ENCODE peak calls at places on chromosomes 7 and 10, in eight cellular contexts. One of them, this sample, is unnamed.

GRCh38 chr10:34179280-34179679 is 635.8 kb downstream of the PARD3 start:
- DNase-seq in HCT116: no peak
- DNase-seq in astrocyte: no peak
- DNase-seq in NT2/D1: no peak
- DNase-seq in thoracic aorta: no peak
- DNase-seq in kidney epithelial cell: no peak
- DNase-seq in WERI-Rb-1: no peak
- DNase-seq in CD8-positive, alpha-beta memory T cell: no peak
- DNase-seq in this sample: no peak

GRCh38 chr10:132689721-132690360 is 96.1 kb downstream of the NKX6-2 start:
- DNase-seq in CD8-positive, alpha-beta memory T cell: no peak
- DNase-seq in astrocyte: no peak
- DNase-seq in thoracic aorta: no peak
- DNase-seq in HCT116: no peak
- DNase-seq in WERI-Rb-1: no peak
- DNase-seq in NT2/D1: no peak
- DNase-seq in kidney epithelial cell: no peak
- DNase-seq in this sample: peak; percentile 58

GRCh38 chr10:36187382-36188042 is 545.4 kb upstream of the FZD8 start:
- DNase-seq in HCT116: no peak
- DNase-seq in astrocyte: no peak
- DNase-seq in CD8-positive, alpha-beta memory T cell: no peak
- DNase-seq in kidney epithelial cell: no peak
- DNase-seq in WERI-Rb-1: no peak
- DNase-seq in thoracic aorta: no peak
- DNase-seq in NT2/D1: no peak
- DNase-seq in this sample: peak; percentile 5

GRCh38 chr7:45255187-45255586 is 97.6 kb downstream of the RAMP3 start:
- DNase-seq in thoracic aorta: no peak
- DNase-seq in NT2/D1: no peak
- DNase-seq in kidney epithelial cell: no peak
- DNase-seq in WERI-Rb-1: no peak
- DNase-seq in astrocyte: no peak
- DNase-seq in CD8-positive, alpha-beta memory T cell: no peak
- DNase-seq in HCT116: no peak
- DNase-seq in this sample: no peak

GRCh38 chr7:135414850-135415439 is 95.0 kb downstream of the CNOT4 start:
- DNase-seq in CD8-positive, alpha-beta memory T cell: no peak
- DNase-seq in NT2/D1: peak; percentile 59
- DNase-seq in thoracic aorta: no peak
- DNase-seq in astrocyte: peak; percentile 29
- DNase-seq in kidney epithelial cell: peak; percentile 38
- DNase-seq in HCT116: peak; percentile 65
- DNase-seq in WERI-Rb-1: peak; percentile 56
- DNase-seq in this sample: peak; percentile 12

GRCh38 chr7:74292757-74293576 is 3.8 kb downstream of the CLIP2 start:
- DNase-seq in thoracic aorta: no peak
- DNase-seq in HCT116: peak; percentile 63
- DNase-seq in kidney epithelial cell: no peak
- DNase-seq in astrocyte: no peak
- DNase-seq in WERI-Rb-1: no peak
- DNase-seq in CD8-positive, alpha-beta memory T cell: no peak
- DNase-seq in NT2/D1: no peak
- DNase-seq in this sample: peak; percentile 45

GRCh38 chr7:139532636-139533035 is 9.2 kb downstream of the CLEC2L start:
- DNase-seq in NT2/D1: no peak
- DNase-seq in thoracic aorta: no peak
- DNase-seq in WERI-Rb-1: no peak
- DNase-seq in kidney epithelial cell: no peak
- DNase-seq in astrocyte: no peak
- DNase-seq in HCT116: no peak
- DNase-seq in CD8-positive, alpha-beta memory T cell: no peak
- DNase-seq in this sample: no peak

GRCh38 chr10:71657604-71658348 is 61.8 kb downstream of the C10orf105 start:
- DNase-seq in NT2/D1: peak; percentile 82
- DNase-seq in HCT116: no peak
- DNase-seq in kidney epithelial cell: no peak
- DNase-seq in CD8-positive, alpha-beta memory T cell: no peak
- DNase-seq in WERI-Rb-1: peak; percentile 31
- DNase-seq in astrocyte: no peak
- DNase-seq in thoracic aorta: no peak
- DNase-seq in this sample: peak; percentile 92

GRCh38 chr7:102450242-102450641 is 14.4 kb downstream of the ALKBH4 start:
- DNase-seq in astrocyte: no peak
- DNase-seq in WERI-Rb-1: peak; percentile 40
- DNase-seq in kidney epithelial cell: no peak
- DNase-seq in CD8-positive, alpha-beta memory T cell: peak; percentile 25
- DNase-seq in HCT116: no peak
- DNase-seq in NT2/D1: no peak
- DNase-seq in thoracic aorta: no peak
- DNase-seq in this sample: no peak

GRCh38 chr10:99368646-99369045 is 39.5 kb downstream of the CNNM1 start:
- DNase-seq in thoracic aorta: no peak
- DNase-seq in astrocyte: peak; percentile 50
- DNase-seq in WERI-Rb-1: no peak
- DNase-seq in HCT116: no peak
- DNase-seq in kidney epithelial cell: no peak
- DNase-seq in NT2/D1: no peak
- DNase-seq in CD8-positive, alpha-beta memory T cell: no peak
- DNase-seq in this sample: no peak

GRCh38 chr10:99370993-99371392 is 41.8 kb downstream of the CNNM1 start:
- DNase-seq in WERI-Rb-1: peak; percentile 19
- DNase-seq in CD8-positive, alpha-beta memory T cell: no peak
- DNase-seq in HCT116: peak; percentile 42
- DNase-seq in astrocyte: peak; percentile 7
- DNase-seq in thoracic aorta: no peak
- DNase-seq in NT2/D1: no peak
- DNase-seq in kidney epithelial cell: no peak
- DNase-seq in this sample: no peak

GRCh38 chr10:99366666-99367065 is 37.5 kb downstream of the CNNM1 start:
- DNase-seq in astrocyte: no peak
- DNase-seq in kidney epithelial cell: no peak
- DNase-seq in WERI-Rb-1: no peak
- DNase-seq in CD8-positive, alpha-beta memory T cell: no peak
- DNase-seq in HCT116: no peak
- DNase-seq in NT2/D1: no peak
- DNase-seq in thoracic aorta: no peak
- DNase-seq in this sample: no peak

GRCh38 chr10:99369551-99369950 is 40.4 kb downstream of the CNNM1 start:
- DNase-seq in kidney epithelial cell: no peak
- DNase-seq in NT2/D1: no peak
- DNase-seq in HCT116: no peak
- DNase-seq in CD8-positive, alpha-beta memory T cell: no peak
- DNase-seq in WERI-Rb-1: no peak
- DNase-seq in thoracic aorta: no peak
- DNase-seq in astrocyte: peak; percentile 22
- DNase-seq in this sample: no peak

DNA sequence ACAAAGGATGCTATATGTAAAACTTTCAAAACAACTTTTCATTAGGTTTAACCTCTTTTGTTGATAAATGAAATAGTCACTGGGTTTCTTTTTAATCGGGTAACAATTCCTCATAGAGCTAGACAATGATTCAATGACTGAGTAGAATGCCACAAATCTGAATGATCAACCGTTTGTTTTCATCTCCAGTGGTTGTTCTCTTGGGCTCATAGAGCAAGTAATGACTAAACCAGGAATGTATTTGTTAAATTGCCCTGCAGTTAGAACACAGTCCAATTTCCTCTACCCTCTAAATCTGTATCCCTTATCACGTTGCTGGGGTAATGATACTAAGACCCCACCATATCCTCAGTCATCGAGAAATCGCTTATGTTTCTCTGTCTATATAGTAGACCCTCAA is 40.0 kb downstream of the CNNM1 start:
- DNase-seq in thoracic aorta: no peak
- DNase-seq in astrocyte: peak; percentile 11
- DNase-seq in NT2/D1: no peak
- DNase-seq in kidney epithelial cell: no peak
- DNase-seq in CD8-positive, alpha-beta memory T cell: no peak
- DNase-seq in HCT116: no peak
- DNase-seq in WERI-Rb-1: no peak
- DNase-seq in this sample: no peak
- H3K27me3 ChIP-seq in thoracic aorta: no peaks in the 10 kb centered on the region
- H3K27me3 ChIP-seq in astrocyte: peaks cover 2% of the 10 kb centered on the region
- H3K27me3 ChIP-seq in NT2/D1: no peaks in the 10 kb centered on the region
- H3K27me3 ChIP-seq in kidney epithelial cell: no peaks in the 10 kb centered on the region
- H3K27me3 ChIP-seq in CD8-positive, alpha-beta memory T cell: no peaks in the 10 kb centered on the region
- H3K27me3 ChIP-seq in HCT116: peaks cover 84% of the 10 kb centered on the region
- H3K27me3 ChIP-seq in WERI-Rb-1: no peaks in the 10 kb centered on the region
- H3K27me3 ChIP-seq in this sample: no peaks in the 10 kb centered on the region

DNA sequence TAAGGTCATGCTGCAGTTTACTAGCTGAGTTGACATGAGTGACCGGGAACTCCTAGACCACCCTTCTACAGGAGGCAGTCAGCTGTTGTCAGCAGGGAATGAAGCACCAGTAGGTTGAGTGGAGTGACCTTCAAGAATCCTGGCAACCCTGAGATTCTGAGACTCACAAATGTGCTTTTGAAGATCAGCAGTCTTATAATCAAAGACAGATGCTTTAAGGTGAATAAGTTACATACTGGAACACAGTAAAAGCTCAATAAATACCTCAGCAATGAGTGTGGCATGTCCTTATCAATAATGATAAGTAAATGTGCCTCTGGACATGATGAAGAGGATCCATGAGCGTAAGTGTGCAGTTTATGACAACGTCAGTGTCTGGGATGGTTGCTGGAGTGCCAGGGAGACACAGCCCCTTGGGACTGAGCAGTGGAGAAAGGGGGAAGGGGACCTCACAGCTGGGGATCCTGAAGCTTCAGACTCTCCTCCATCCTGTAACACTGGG is 11.9 kb upstream of the OR6V1 start:
- DNase-seq in WERI-Rb-1: no peak
- DNase-seq in HCT116: no peak
- DNase-seq in NT2/D1: no peak
- DNase-seq in CD8-positive, alpha-beta memory T cell: no peak
- DNase-seq in thoracic aorta: no peak
- DNase-seq in astrocyte: no peak
- DNase-seq in kidney epithelial cell: no peak
- DNase-seq in this sample: no peak
- H3K27me3 ChIP-seq in WERI-Rb-1: no peaks in the 10 kb centered on the region
- H3K27me3 ChIP-seq in HCT116: peaks cover 6% of the 10 kb centered on the region
- H3K27me3 ChIP-seq in NT2/D1: no peaks in the 10 kb centered on the region
- H3K27me3 ChIP-seq in CD8-positive, alpha-beta memory T cell: no peaks in the 10 kb centered on the region
- H3K27me3 ChIP-seq in thoracic aorta: no peaks in the 10 kb centered on the region
- H3K27me3 ChIP-seq in astrocyte: no peaks in the 10 kb centered on the region
- H3K27me3 ChIP-seq in kidney epithelial cell: no peaks in the 10 kb centered on the region
- H3K27me3 ChIP-seq in this sample: no peaks in the 10 kb centered on the region

DNA sequence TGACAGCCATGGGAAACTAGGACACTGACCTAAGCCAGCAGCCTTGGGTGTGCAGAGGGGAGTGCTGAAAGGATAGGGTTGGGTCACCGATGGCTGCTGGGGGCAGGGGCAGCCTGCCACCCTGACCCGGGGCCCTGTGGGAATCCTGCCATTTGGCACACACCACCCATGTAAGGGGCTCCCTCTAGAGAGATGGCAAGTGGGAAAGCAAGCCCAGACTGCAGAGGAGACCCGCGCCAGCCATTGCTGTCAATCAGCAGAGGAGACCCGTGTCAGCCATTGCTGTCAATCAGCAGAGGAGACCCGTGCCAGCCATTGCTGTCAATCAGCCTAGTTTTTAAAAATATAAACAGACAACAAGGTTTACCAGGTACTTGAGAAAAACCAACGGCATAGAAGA is 27.4 kb upstream of the PRKAG2 start:
- DNase-seq in astrocyte: no peak
- DNase-seq in thoracic aorta: no peak
- DNase-seq in HCT116: no peak
- DNase-seq in WERI-Rb-1: no peak
- DNase-seq in NT2/D1: no peak
- DNase-seq in kidney epithelial cell: no peak
- DNase-seq in CD8-positive, alpha-beta memory T cell: no peak
- DNase-seq in this sample: no peak
- H3K27me3 ChIP-seq in astrocyte: peaks cover 12% of the 10 kb centered on the region
- H3K27me3 ChIP-seq in thoracic aorta: no peaks in the 10 kb centered on the region
- H3K27me3 ChIP-seq in HCT116: peaks cover 16% of the 10 kb centered on the region
- H3K27me3 ChIP-seq in WERI-Rb-1: no peaks in the 10 kb centered on the region
- H3K27me3 ChIP-seq in NT2/D1: no peaks in the 10 kb centered on the region
- H3K27me3 ChIP-seq in kidney epithelial cell: no peaks in the 10 kb centered on the region
- H3K27me3 ChIP-seq in CD8-positive, alpha-beta memory T cell: peaks cover 11% of the 10 kb centered on the region
- H3K27me3 ChIP-seq in this sample: no peaks in the 10 kb centered on the region

GRCh38 chr7:76262683-76263402 is 39.6 kb upstream of the HSPB1 start:
- DNase-seq in thoracic aorta: no peak
- DNase-seq in astrocyte: peak; percentile 20
- DNase-seq in WERI-Rb-1: peak; percentile 76
- DNase-seq in NT2/D1: peak; percentile 84
- DNase-seq in CD8-positive, alpha-beta memory T cell: no peak
- DNase-seq in HCT116: peak; percentile 69
- DNase-seq in kidney epithelial cell: peak; percentile 10
- DNase-seq in this sample: peak; percentile 58
- H3K27me3 ChIP-seq in thoracic aorta: peaks cover 5% of the 10 kb centered on the region
- H3K27me3 ChIP-seq in astrocyte: peaks cover 13% of the 10 kb centered on the region
- H3K27me3 ChIP-seq in WERI-Rb-1: no peaks in the 10 kb centered on the region
- H3K27me3 ChIP-seq in NT2/D1: peaks cover 10% of the 10 kb centered on the region
- H3K27me3 ChIP-seq in CD8-positive, alpha-beta memory T cell: peaks cover 10% of the 10 kb centered on the region
- H3K27me3 ChIP-seq in HCT116: no peaks in the 10 kb centered on the region
- H3K27me3 ChIP-seq in kidney epithelial cell: peaks cover 36% of the 10 kb centered on the region
- H3K27me3 ChIP-seq in this sample: peaks cover 14% of the 10 kb centered on the region

DNA sequence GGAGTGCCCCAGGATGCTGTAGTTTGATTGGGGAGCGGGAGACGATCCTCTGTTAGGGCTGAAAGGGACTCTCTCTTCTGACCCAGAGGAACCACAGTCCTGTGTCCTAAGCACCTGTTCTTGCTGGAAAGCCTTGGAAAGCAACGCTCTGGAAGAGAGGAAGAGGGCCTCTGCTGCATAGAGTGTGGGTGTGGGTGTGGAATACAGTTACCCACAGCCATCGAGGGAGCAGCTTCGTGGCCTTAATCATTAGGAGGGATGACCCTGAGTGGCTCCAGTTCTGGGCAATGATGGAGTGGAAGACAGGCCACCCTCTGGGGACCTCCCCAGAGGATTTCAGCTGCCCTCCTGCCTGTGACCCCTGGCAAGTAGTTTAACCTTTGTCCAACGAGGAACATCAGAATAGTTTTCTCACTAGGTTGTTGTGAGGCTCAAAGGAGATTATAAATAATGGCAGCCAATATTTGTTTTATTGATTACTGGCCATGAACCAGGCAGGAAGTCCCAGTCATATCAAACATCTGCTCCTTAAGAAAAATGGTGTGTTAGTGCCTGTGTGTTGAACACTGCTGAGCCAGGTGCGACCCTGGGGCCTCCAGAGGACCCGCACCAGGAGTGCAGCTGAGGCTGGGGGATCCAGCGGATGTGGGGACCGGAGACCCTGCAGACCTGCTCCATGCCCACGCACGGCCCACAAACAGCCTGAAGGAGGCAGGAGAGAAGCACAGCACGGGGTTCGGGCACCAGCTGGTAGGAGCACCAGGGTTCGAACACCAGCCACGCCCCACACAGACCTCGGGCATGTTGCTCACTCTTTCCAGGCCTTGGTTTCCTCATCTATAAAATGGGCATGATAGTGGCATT is 35.6 kb downstream of the FAM241B start:
- DNase-seq in WERI-Rb-1: no peak
- DNase-seq in thoracic aorta: no peak
- DNase-seq in astrocyte: no peak
- DNase-seq in kidney epithelial cell: no peak
- DNase-seq in HCT116: no peak
- DNase-seq in NT2/D1: no peak
- DNase-seq in CD8-positive, alpha-beta memory T cell: no peak
- DNase-seq in this sample: peak; percentile 49
- H3K27me3 ChIP-seq in WERI-Rb-1: no peaks in the 10 kb centered on the region
- H3K27me3 ChIP-seq in thoracic aorta: no peaks in the 10 kb centered on the region
- H3K27me3 ChIP-seq in astrocyte: peaks cover 23% of the 10 kb centered on the region
- H3K27me3 ChIP-seq in kidney epithelial cell: peaks cover 18% of the 10 kb centered on the region
- H3K27me3 ChIP-seq in HCT116: peaks cover 27% of the 10 kb centered on the region
- H3K27me3 ChIP-seq in NT2/D1: no peaks in the 10 kb centered on the region
- H3K27me3 ChIP-seq in CD8-positive, alpha-beta memory T cell: no peaks in the 10 kb centered on the region
- H3K27me3 ChIP-seq in this sample: no peaks in the 10 kb centered on the region

This sample was measured in H7.